ENCODE peak calls at places on chromosomes 6 and 20, in seven cellular contexts. K is EL; W is heart right ventricle; F is ascending aorta; R is glutamatergic neuron; I is astrocyte of the cerebellum; T is natural killer cell treated with Interleukin-12 subunit alpha and Interleukin-12 subunit beta and Interleukin-15 and Interleukin-18, amount 100 ng/mL, for 72 hours. E is an unnamed sample.

GRCh38 chr20:22248052-22248667 is 336.2 kb downstream of the FOXA2 start:
- DNase-seq in W (no peak), K (no peak), T (no peak), I (no peak), F (no peak), R (peak), E (no peak)

GRCh38 chr6:49453221-49453620 is 9.8 kb downstream of the MMUT start:
- DNase-seq in F (no peak), W (no peak), T (no peak), R (no peak), K (no peak), I (no peak), E (no peak)

GRCh38 chr20:10739575-10739974 is 65.8 kb upstream of the JAG1 start:
- DNase-seq in R (no peak), I (no peak), W (no peak), F (no peak), T (no peak), K (peak), E (no peak)

GRCh38 chr6:15344831-15345230 is 99.0 kb downstream of the JARID2 start:
- DNase-seq in K (no peak), F (no peak), W (no peak), R (no peak), T (no peak), I (no peak), E (no peak)

GRCh38 chr20:63937596-63937995 is 18.6 kb downstream of the UCKL1 start:
- DNase-seq in F (no peak), W (no peak), I (no peak), K (no peak), R (no peak), T (no peak), E (no peak)

GRCh38 chr20:54633374-54633773 is 158.0 kb downstream of the DOK5 start:
- DNase-seq in K (no peak), W (no peak), I (no peak), R (no peak), T (no peak), F (no peak), E (no peak)

GRCh38 chr6:16747232-16748027 is 13.8 kb downstream of the ATXN1 start:
- DNase-seq in T (no peak), F (no peak), K (peak), R (no peak), I (no peak), W (no peak), E (no peak)

GRCh38 chr6:101445527-101445926 is 52.0 kb downstream of the GRIK2 start:
- DNase-seq in F (no peak), W (no peak), K (peak), T (no peak), I (peak), R (no peak), E (no peak)

E was measured in suprapubic skin.